ENCODE peak calls at places on chromosomes 4 and X, in four cellular contexts. S, H, K and W are unnamed samples.

GRCh38 chr4:84596826-84597225 is 13.9 kb downstream of the CDS1 start:
- DNase-seq in H (no peak), K (no peak), S (no peak), W (no peak)

GRCh38 chr4:41178372-41179085 is 35.8 kb downstream of the APBB2 start:
- DNase-seq in K (no peak), S (peak; percentile 52), H (peak; percentile 93), W (no peak)

GRCh38 chr4:1819284-1819683 is 26.2 kb downstream of the FGFR3 start:
- DNase-seq in K (no peak), H (peak; percentile 31), S (no peak), W (no peak)

GRCh38 chr4:109302366-109303140 is at the start of gene COL25A1:
- DNase-seq in S (peak; percentile 36), H (peak; percentile 79), K (peak; percentile 83), W (no peak)

GRCh38 chrX:28120076-28120475 is 138.8 kb upstream of the DCAF8L1 start:
- DNase-seq in H (no peak), K (no peak), S (no peak), W (no peak)

GRCh38 chr4:162682651-162683050 is 484.0 kb downstream of the NAF1 start:
- DNase-seq in S (no peak), H (no peak), K (no peak), W (no peak)

GRCh38 chrX:129791336-129791735 is 11.6 kb downstream of the SASH3 start:
- DNase-seq in H (no peak), K (no peak), S (no peak), W (no peak)

GRCh38 chr4:103054030-103054429 is 22.5 kb downstream of the SLC9B2 start:
- DNase-seq in S (no peak), K (no peak), H (no peak), W (no peak)